ENCODE peak calls at places on chromosomes 11 and 22, in six cellular contexts. R is Calu3; F is stimulated activated naive B cell treated with anti-CD40 and anti-IgM and Interleukin-4, amounts not matched to agents 10 μg/mL and 1 μg/mL and 100 μg/mL, for 72 hours; T is cerebellum; J is hypothalamus; H is non-pigmented ciliary epithelial cell. Z is an unnamed sample.

GRCh38 chr11:70174846-70175764 is 28.0 kb upstream of the FADD start:
- DNase-seq in J (no peak), F (no peak), T (no peak), R (no peak), H (no peak), Z (no peak)

GRCh38 chr11:1005913-1006312 is 30.6 kb downstream of the MUC6 start:
- DNase-seq in T (no peak), F (no peak), H (no peak), J (no peak), R (no peak), Z (peak)

GRCh38 chr11:78231962-78232459 is 43.3 kb downstream of the USP35 start:
- DNase-seq in T (no peak), H (no peak), F (no peak), R (no peak), J (no peak), Z (peak)

GRCh38 chr22:29369460-29369859 is 18.9 kb downstream of the AP1B1 start:
- DNase-seq in T (peak), J (peak), F (no peak), H (peak), R (no peak), Z (no peak)

GRCh38 chr11:1308745-1309497 is 511 bp downstream of the TOLLIP start:
- DNase-seq in H (no peak), T (no peak), R (no peak), J (no peak), F (no peak), Z (no peak)

GRCh38 chr11:65433657-65434056 is 11.1 kb downstream of the NEAT1 start:
- DNase-seq in F (no peak), T (no peak), R (no peak), J (no peak), H (no peak), Z (no peak)

GRCh38 chr11:76218449-76219206 is 12.3 kb upstream of the WNT11 start:
- DNase-seq in T (no peak), H (no peak), J (no peak), R (no peak), F (no peak), Z (no peak)

GRCh38 chr11:73013021-73013420 is 129.1 kb downstream of the FCHSD2 start:
- DNase-seq in F (no peak), J (no peak), R (no peak), H (no peak), T (no peak), Z (no peak)

GRCh38 chr11:45483361-45483760 is 182.1 kb downstream of the CHST1 start:
- DNase-seq in H (no peak), T (no peak), F (no peak), R (no peak), J (no peak), Z (no peak)

GRCh38 chr11:35047179-35047578 is 91.8 kb upstream of the CD44 start:
- DNase-seq in F (no peak), J (no peak), H (no peak), T (no peak), R (no peak), Z (no peak)

GRCh38 chr11:72781313-72782080 is 12.3 kb downstream of the STARD10 start:
- DNase-seq in J (no peak), H (no peak), T (peak), R (peak), F (no peak), Z (no peak)

GRCh38 chr11:14906614-14907392 is 14.8 kb upstream of the CYP2R1 start:
- DNase-seq in H (no peak), F (no peak), R (no peak), J (no peak), T (no peak), Z (no peak)